ENCODE peak calls at places on chromosomes 2 and 18, in five cellular contexts. K is activated T-cell treated with anti-CD3 and anti-CD28 coated beads for 4 hours; T is choroid plexus epithelial cell; H is stimulated activated CD8-positive, alpha-beta memory T cell treated with anti-CD3 and anti-CD28 coated beads, Interleukin-12 subunit alpha, Interleukin-12 subunit beta, amount 100 ng/mL, for 4 hours; Z is right cardiac atrium. R is an unnamed sample.

GRCh38 chr2:79453918-79454317 is 58.9 kb upstream of the CTNNA2 start:
- DNase-seq in T (peak; percentile 0), H (no peak), K (no peak), Z (no peak), R (no peak)

GRCh38 chr2:230828272-230828961 is 36.3 kb upstream of the ITM2C start:
- DNase-seq in H (no peak), K (no peak), Z (peak; percentile 39), T (no peak), R (no peak)

GRCh38 chr2:23426284-23426905 is 41.4 kb downstream of the KLHL29 start:
- DNase-seq in K (no peak), H (no peak), Z (peak; percentile 72), T (peak; percentile 69), R (peak; percentile 63)

GRCh38 chr2:181300600-181301291 is 156.4 kb upstream of the ITGA4 start:
- DNase-seq in Z (no peak), H (no peak), K (no peak), T (no peak), R (no peak)

GRCh38 chr18:23099621-23100020 is 35.7 kb upstream of the CABLES1 start:
- DNase-seq in H (no peak), K (no peak), Z (no peak), T (no peak), R (no peak)

GRCh38 chr2:148258124-148258523 is 237.2 kb downstream of the MBD5 start:
- DNase-seq in T (no peak), K (no peak), H (no peak), Z (no peak), R (no peak)

GRCh38 chr2:218501665-218502064 is 66.5 kb downstream of the USP37 start:
- DNase-seq in H (no peak), T (peak; percentile 78), K (no peak), Z (no peak), R (no peak)

GRCh38 chr2:10246370-10246769 is 56.3 kb upstream of the HPCAL1 start:
- DNase-seq in Z (no peak), K (no peak), T (no peak), H (no peak), R (no peak)

GRCh38 chr2:232146294-232146693 is 184.8 kb downstream of the DIS3L2 start:
- DNase-seq in T (peak; percentile 37), H (no peak), Z (no peak), K (no peak), R (no peak)

GRCh38 chr2:128622371-128622770 is 303.7 kb upstream of the HS6ST1 start:
- DNase-seq in Z (peak; percentile 34), H (no peak), T (no peak), K (no peak), R (no peak)

GRCh38 chr2:212282596-212283330 is 255.8 kb downstream of the ERBB4 start:
- DNase-seq in T (no peak), K (no peak), H (no peak), Z (no peak), R (no peak)

GRCh38 chr2:207153266-207153990 is 12.3 kb downstream of the KLF7 start:
- DNase-seq in T (no peak), Z (no peak), K (no peak), H (no peak), R (no peak)

GRCh38 chr18:31723998-31724711 is 36.5 kb downstream of the SLC25A52 start:
- DNase-seq in K (no peak), T (peak; percentile 12), H (no peak), Z (peak; percentile 42), R (no peak)

GRCh38 chr2:172639823-172640222 is 83.9 kb downstream of the PDK1 start:
- DNase-seq in Z (no peak), K (no peak), H (no peak), T (peak; percentile 95), R (no peak)

GRCh38 chr18:27136208-27136535 is 48.9 kb downstream of the CHST9 start:
- DNase-seq in Z (no peak), T (peak; percentile 10), K (no peak), H (no peak), R (no peak)

GRCh38 chr18:11654736-11655604 is 34.1 kb upstream of the GNAL start:
- DNase-seq in H (no peak), K (peak; percentile 9), T (peak; percentile 53), Z (peak; percentile 52), R (no peak)

GRCh38 chr2:43831438-43832294 is 7.0 kb downstream of the ABCG5 start:
- DNase-seq in H (no peak), K (no peak), Z (no peak), T (peak; percentile 6), R (no peak)

GRCh38 chr2:85975581-85975980 is 86.8 kb upstream of the ST3GAL5 start:
- DNase-seq in Z (no peak), K (no peak), T (no peak), H (no peak), R (peak; percentile 29)

GRCh38 chr2:101388232-101388631 is 929 bp upstream of the CREG2 start:
- DNase-seq in H (no peak), K (no peak), T (peak; percentile 61), Z (no peak), R (no peak)

GRCh38 chr2:85445316-85446295 is 27.1 kb downstream of the SH2D6 start:
- DNase-seq in K (no peak), Z (peak; percentile 27), H (no peak), T (peak; percentile 60), R (no peak)

GRCh38 chr2:86617153-86617552 is 6.5 kb downstream of the RNF103 start:
- DNase-seq in H (no peak), K (no peak), Z (no peak), T (no peak), R (no peak)

GRCh38 chr2:160432633-160433032 is 61.0 kb downstream of the RBMS1 start:
- DNase-seq in Z (peak; percentile 20), H (no peak), T (no peak), K (no peak), R (no peak)

GRCh38 chr2:37653805-37654378 is 17.6 kb downstream of the CDC42EP3 start:
- DNase-seq in T (no peak), H (no peak), Z (peak; percentile 34), K (no peak), R (no peak)

GRCh38 chr2:190679391-190679790 is 30.5 kb downstream of the NAB1 start:
- DNase-seq in T (no peak), H (no peak), K (no peak), Z (no peak), R (no peak)

GRCh38 chr2:232508246-232508645 is 11.9 kb upstream of the PRSS56 start:
- DNase-seq in H (no peak), Z (no peak), K (no peak), T (no peak), R (no peak)

GRCh38 chr2:68698567-68699377 is 35.8 kb upstream of the ARHGAP25 start:
- DNase-seq in T (no peak), Z (no peak), K (no peak), H (no peak), R (no peak)

GRCh38 chr2:117931978-117932377 is 81.9 kb downstream of the CCDC93 start:
- DNase-seq in T (peak; percentile 11), H (no peak), K (no peak), Z (no peak), R (no peak)

GRCh38 chr2:231900486-231900942 is 25.7 kb downstream of the NPPC start:
- DNase-seq in T (peak; percentile 75), Z (peak; percentile 81), H (peak; percentile 4), K (peak; percentile 24), R (peak; percentile 83)

GRCh38 chr2:206232287-206233035 is 42.0 kb upstream of the ZDBF2 start:
- DNase-seq in H (no peak), K (no peak), Z (no peak), T (no peak), R (no peak)

GRCh38 chr2:222485367-222486211 is 61.2 kb downstream of the SGPP2 start:
- DNase-seq in T (no peak), H (no peak), K (no peak), Z (no peak), R (no peak)

GRCh38 chr18:70636991-70637390 is 348.1 kb downstream of the SOCS6 start:
- DNase-seq in T (no peak), H (no peak), K (no peak), Z (no peak), R (no peak)

GRCh38 chr2:143686585-143687164 is 557.5 kb downstream of the ARHGAP15 start:
- DNase-seq in H (no peak), Z (no peak), T (peak; percentile 69), K (no peak), R (no peak)

GRCh38 chr18:23077493-23078256 is 57.6 kb upstream of the CABLES1 start:
- DNase-seq in K (no peak), Z (no peak), T (no peak), H (no peak), R (no peak)

GRCh38 chr18:51382081-51382480 is 184.6 kb upstream of the MEX3C start:
- DNase-seq in H (no peak), T (no peak), Z (no peak), K (no peak), R (no peak)

GRCh38 chr2:47038656-47039501 is 116.2 kb downstream of the STPG4 start:
- DNase-seq in K (no peak), T (no peak), Z (no peak), H (no peak), R (no peak)

GRCh38 chr18:26710460-26711096 is 154.9 kb downstream of the AQP4 start:
- DNase-seq in Z (no peak), H (no peak), K (no peak), T (no peak), R (no peak)

GRCh38 chr2:43133708-43134570 is 92.5 kb downstream of the ZFP36L2 start:
- DNase-seq in Z (no peak), T (no peak), K (peak; percentile 53), H (no peak), R (no peak)